ENCODE peak calls at places on chromosome 22, in five cellular contexts. O is cardiac muscle cell, V is Calu3, M is GM12865, X is fibroblast of mammary gland. G is an unnamed sample.

GRCh38 chr22:49646876-49647275 is 180.8 kb downstream of the BRD1 start:
- DNase-seq in V (no peak), M (no peak), O (no peak), X (no peak), G (no peak)

GRCh38 chr22:47328550-47329243 is 566.2 kb downstream of the TBC1D22A start:
- DNase-seq in X (peak), O (peak), V (peak), M (no peak), G (no peak)

GRCh38 chr22:49968313-49968830 is 7.8 kb downstream of the PIM3 start:
- DNase-seq in X (no peak), M (no peak), O (no peak), V (no peak), G (no peak)

GRCh38 chr22:21044931-21045584 is 688 bp upstream of the LRRC74B start:
- DNase-seq in O (peak), X (peak), V (peak), M (no peak), G (no peak)

GRCh38 chr22:20758688-20759087 is 15.2 kb upstream of the SERPIND1 start:
- DNase-seq in X (no peak), V (no peak), O (no peak), M (no peak), G (no peak)

GRCh38 chr22:47225080-47225930 is 462.9 kb downstream of the TBC1D22A start:
- DNase-seq in M (no peak), X (no peak), O (no peak), V (no peak), G (no peak)

GRCh38 chr22:20226077-20226716 is 41.9 kb downstream of the RTN4R start:
- DNase-seq in O (no peak), V (no peak), M (no peak), X (no peak), G (no peak)

GRCh38 chr22:35622132-35622913 is 5.2 kb upstream of the MB start:
- DNase-seq in X (no peak), M (no peak), O (no peak), V (peak), G (no peak)

GRCh38 chr22:19708323-19709011 is 5.8 kb upstream of the SEPTIN5 start:
- DNase-seq in O (no peak), X (no peak), V (no peak), M (no peak), G (no peak)

GRCh38 chr22:26453195-26453594 is 24.1 kb downstream of the ASPHD2 start:
- DNase-seq in X (no peak), V (no peak), O (no peak), M (no peak), G (no peak)

GRCh38 chr22:19714320-19715252 is at the start of gene SEPTIN5:
- DNase-seq in O (no peak), V (no peak), M (no peak), X (no peak), G (no peak)

GRCh38 chr22:49934144-49934890 is 15.9 kb downstream of the CRELD2 start:
- DNase-seq in M (no peak), O (no peak), X (peak), V (peak), G (no peak)

GRCh38 chr22:30324008-30324730 is 2.6 kb downstream of the TBC1D10A start:
- DNase-seq in X (peak), M (peak), O (peak), V (no peak), G (no peak)

GRCh38 chr22:41488596-41489385 is 19.9 kb downstream of the ACO2 start:
- DNase-seq in M (no peak), X (no peak), O (no peak), V (no peak), G (no peak)

GRCh38 chr22:49983148-49984042 is 22.8 kb downstream of the PIM3 start:
- DNase-seq in V (no peak), O (peak), X (no peak), M (no peak), G (no peak)

GRCh38 chr22:43293661-43294392 is 49.3 kb downstream of the SCUBE1 start:
- DNase-seq in O (peak), X (peak), M (no peak), V (no peak), G (no peak)

GRCh38 chr22:39212721-39213376 is 31.9 kb downstream of the PDGFB start:
- DNase-seq in M (no peak), O (peak), V (peak), X (peak), G (peak)

GRCh38 chr22:42932857-42933782 is 76.0 kb upstream of the ARFGAP3 start:
- DNase-seq in V (no peak), M (peak), X (no peak), O (no peak), G (peak)

GRCh38 chr22:49406879-49407587 is 420.6 kb downstream of the BRD1 start:
- DNase-seq in M (no peak), O (no peak), V (no peak), X (no peak), G (no peak)

GRCh38 chr22:33853200-33854097 is 66.8 kb downstream of the LARGE1 start:
- DNase-seq in X (peak), M (peak), V (peak), O (peak), G (peak)

GRCh38 chr22:45549739-45550138 is 47.1 kb downstream of the FBLN1 start:
- DNase-seq in X (peak), O (no peak), V (no peak), M (no peak), G (no peak)
- TF ChIP-seq CTCF in X (no peak), O (no peak), V (no peak), M (no peak), G (no peak)

DNA sequence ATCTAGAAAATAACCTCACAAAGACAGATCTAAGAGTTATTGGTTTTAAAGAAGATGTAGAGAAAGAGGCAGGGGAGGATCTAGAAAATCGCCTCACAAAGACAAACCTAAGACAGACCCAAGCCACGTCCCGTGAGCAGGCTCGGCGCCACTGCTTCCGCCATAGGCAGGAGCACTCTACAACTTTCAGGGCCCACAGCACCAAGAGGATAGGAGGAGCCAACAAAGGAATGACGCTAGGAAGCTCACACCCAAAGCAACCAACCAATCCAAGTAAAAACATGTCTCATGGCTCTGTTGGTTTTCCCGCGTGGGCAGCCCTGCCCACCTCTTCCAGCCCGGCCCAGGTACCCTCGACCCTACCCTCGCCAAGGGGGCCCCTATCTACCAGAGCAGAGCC is 4167.4 kb upstream of the OR11H1 start:
- DNase-seq in V (no peak), O (no peak), M (no peak), X (no peak), G (no peak)
- TF ChIP-seq CTCF in V (no peak), O (no peak), M (no peak), X (no peak), G (no peak)

GRCh38 chr22:37660709-37661045 is 2.2 kb downstream of the PDXP start:
- DNase-seq in V (no peak), M (no peak), X (no peak), O (no peak), G (no peak)

GRCh38 chr22:37662039-37662438 is 3.5 kb downstream of the PDXP start:
- DNase-seq in O (no peak), M (no peak), V (no peak), X (no peak), G (no peak)

GRCh38 chr22:37659066-37659896 is 758 bp downstream of the PDXP start:
- DNase-seq in O (no peak), V (no peak), X (no peak), M (peak), G (peak)

GRCh38 chr22:37659897-37660708 is 1.6 kb downstream of the PDXP start:
- DNase-seq in M (no peak), V (no peak), X (no peak), O (no peak), G (no peak)

DNA sequence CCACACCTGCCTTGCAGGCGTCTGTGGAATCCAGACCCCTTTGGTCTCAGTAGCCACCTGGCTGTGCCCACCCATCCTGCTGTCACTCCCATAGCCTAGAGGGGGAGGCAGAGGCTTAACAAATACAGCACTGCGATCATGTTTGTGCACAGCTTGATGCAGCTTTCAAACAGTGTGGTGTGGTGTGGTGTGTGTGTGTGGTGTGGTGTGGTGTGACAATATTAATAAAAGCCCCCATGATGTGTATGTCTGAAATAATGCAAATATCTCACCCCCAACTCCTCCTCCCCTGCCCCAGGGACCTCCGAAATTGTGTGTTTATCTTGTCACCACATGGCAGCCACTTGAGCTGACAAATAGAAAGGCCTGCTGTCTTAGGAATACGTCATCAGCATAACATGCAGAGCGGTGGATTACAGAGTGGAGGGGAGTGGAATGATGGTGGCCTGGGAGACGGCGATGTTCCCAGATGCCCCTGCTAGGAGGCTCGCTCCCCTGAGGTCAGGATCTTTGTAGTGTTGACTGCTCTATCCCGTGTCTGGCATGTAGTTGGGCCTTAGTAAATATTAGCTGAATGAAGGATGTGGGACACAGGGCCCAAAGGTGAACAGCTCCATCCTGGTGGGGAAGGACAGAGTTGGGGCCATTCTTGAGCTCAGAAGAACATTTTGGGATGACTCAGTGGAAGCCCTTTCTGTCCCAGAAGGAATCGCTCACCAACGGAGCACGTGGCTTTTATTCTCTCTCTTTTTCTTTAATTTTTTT is 2.8 kb downstream of the PDXP start:
- DNase-seq in O (peak), V (no peak), X (peak), M (peak), G (no peak)
- TF ChIP-seq CTCF in O (peak), V (no peak), X (peak), M (peak), G (peak)

DNA sequence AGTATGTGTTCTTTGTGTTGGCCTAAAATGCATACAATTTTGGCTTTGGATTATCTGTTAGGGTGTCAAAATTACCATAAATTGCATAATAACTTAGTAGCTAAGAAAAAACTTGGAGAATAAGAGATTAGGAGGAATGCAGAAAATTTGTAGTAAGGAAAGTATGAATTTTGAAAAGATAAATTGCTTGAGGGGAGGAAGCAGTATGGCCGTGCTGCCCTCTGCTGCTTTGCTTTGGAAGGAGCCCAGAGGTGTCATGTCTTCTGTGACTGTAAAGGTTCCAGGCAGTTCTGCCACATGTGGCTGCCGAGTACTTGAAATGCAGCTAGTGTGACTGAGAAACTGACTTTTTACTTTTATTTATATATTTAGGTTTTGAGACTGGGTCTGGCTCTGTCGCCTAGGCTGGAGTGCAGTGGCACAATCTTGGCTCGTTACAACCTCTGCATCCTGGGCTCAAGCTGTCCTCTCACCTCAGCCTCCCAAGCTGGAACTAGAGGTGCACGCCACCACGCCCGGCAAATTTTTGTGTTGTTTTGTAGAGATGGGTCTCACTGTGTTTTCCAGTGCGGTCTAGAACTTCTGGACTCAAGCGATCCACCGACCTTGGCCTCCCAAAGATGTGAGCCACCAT is 1.8 kb downstream of the ADSL start:
- DNase-seq in V (peak), X (peak), O (peak), M (peak), G (peak)
- TF ChIP-seq CTCF in V (peak), X (peak), O (peak), M (peak), G (peak)

GRCh38 chr22:17095538-17095937 is 10.7 kb downstream of the IL17RA start:
- DNase-seq in V (no peak), O (no peak), M (no peak), X (no peak), G (no peak)
- TF ChIP-seq CTCF in V (no peak), O (peak), M (no peak), X (peak), G (peak)

DNA sequence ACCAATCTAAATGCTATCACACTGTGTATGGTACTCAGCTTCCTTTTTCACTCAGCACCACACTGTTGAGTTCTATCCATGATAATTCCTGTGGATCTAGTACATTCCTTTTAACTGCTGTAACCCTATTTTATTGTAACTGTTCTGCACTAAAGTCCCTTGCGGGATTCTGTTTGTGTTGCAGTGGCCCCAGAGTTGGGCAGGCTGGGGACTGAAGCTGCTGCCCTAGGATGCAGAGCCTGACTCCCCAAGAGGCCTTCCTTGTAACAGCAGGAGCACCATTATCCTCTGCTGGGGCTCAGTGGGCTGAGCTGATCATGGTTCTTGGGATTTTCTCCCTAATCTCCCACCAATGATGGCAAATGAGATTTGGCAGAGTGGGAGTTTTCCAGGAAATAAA is 77.7 kb downstream of the CABIN1 start:
- DNase-seq in X (no peak), V (no peak), M (no peak), O (no peak), G (no peak)
- TF ChIP-seq CTCF in X (peak), V (no peak), M (no peak), O (no peak), G (no peak)